ENCODE peak calls at places on chromosome 1, in five cellular contexts. J is cardiac septum, B is AG08395, E is GM18507, P is anterior cingulate cortex. Q is an unnamed sample.

GRCh38 chr1:94726981-94727685 is 93.0 kb upstream of the SLC44A3 start:
- DNase-seq in J (no peak), B (no peak), E (no peak), P (no peak), Q (no peak)

GRCh38 chr1:61284226-61284854 is 202.0 kb downstream of the NFIA start:
- DNase-seq in J (no peak), B (no peak), E (no peak), P (no peak), Q (no peak)

GRCh38 chr1:92095868-92096267 is 15.7 kb downstream of the BTBD8 start:
- DNase-seq in J (no peak), B (no peak), E (no peak), P (no peak), Q (no peak)

GRCh38 chr1:51284487-51284954 is 45.8 kb downstream of the TTC39A start:
- DNase-seq in J (no peak), B (no peak), E (no peak), P (no peak), Q (no peak)

GRCh38 chr1:160633330-160633903 is 13.4 kb downstream of the SLAMF1 start:
- DNase-seq in J (no peak), B (no peak), E (no peak), P (no peak), Q (no peak)

GRCh38 chr1:38940339-38941047 is 1.1 kb downstream of the RHBDL2 start:
- DNase-seq in J (no peak), B (no peak), E (no peak), P (no peak), Q (no peak)

GRCh38 chr1:242017580-242018233 is 18.8 kb upstream of the MAP1LC3C start:
- DNase-seq in J (peak; percentile 53), B (peak; percentile 72), E (peak; percentile 28), P (peak; percentile 51), Q (peak; percentile 48)

GRCh38 chr1:206832352-206832751 is 33.1 kb upstream of the IL20 start:
- DNase-seq in J (no peak), B (no peak), E (no peak), P (no peak), Q (no peak)

GRCh38 chr1:79151006-79151796 is 144.7 kb upstream of the ADGRL4 start:
- DNase-seq in J (no peak), B (no peak), E (no peak), P (no peak), Q (no peak)

GRCh38 chr1:148388260-148389026 is 94.7 kb downstream of the PPIAL4G start:
- DNase-seq in J (peak; percentile 96), B (peak; percentile 91), E (peak; percentile 33), P (peak; percentile 94), Q (peak; percentile 57)

GRCh38 chr1:209434631-209435217 is 148.8 kb upstream of the CAMK1G start:
- DNase-seq in J (no peak), B (no peak), E (no peak), P (peak; percentile 7), Q (no peak)

GRCh38 chr1:91138959-91139358 is 117.1 kb upstream of the ZNF644 start:
- DNase-seq in J (no peak), B (no peak), E (no peak), P (no peak), Q (no peak)

GRCh38 chr1:88812366-88812765 is 79.0 kb downstream of the GTF2B start:
- DNase-seq in J (no peak), B (no peak), E (no peak), P (no peak), Q (no peak)

GRCh38 chr1:160103658-160104519 is 5.5 kb upstream of the IGSF8 start:
- DNase-seq in J (no peak), B (no peak), E (no peak), P (peak; percentile 30), Q (no peak)

Q was measured in hepatic stellate cell.